ENCODE peak calls at places on chromosomes 3 and 15, in ten cellular contexts. V is K562, B is spleen, M is sigmoid colon, F is transverse colon, R is endothelial cell of umbilical vein, U is stomach, K is HCT116, D is breast epithelium, Y is HepG2. P is an unnamed sample.

GRCh38 chr3:183583331-183584245 is 28.1 kb upstream of the KLHL6 start:
- DNase-seq in V (no peak), B (no peak), M (no peak), F (no peak), R (no peak), U (no peak), K (no peak), D (no peak), Y (no peak), P (no peak)

GRCh38 chr15:90638241-90638691 is 78.9 kb upstream of the BLM start:
- DNase-seq in V (no peak), B (no peak), M (no peak), F (no peak), R (no peak), U (no peak), K (no peak), D (no peak), Y (no peak), P (no peak)

GRCh38 chr3:141368062-141368924 is at the start of gene ZBTB38:
- DNase-seq in V (peak), B (peak), M (peak), F (peak), R (peak), U (peak), K (peak), D (peak), Y (peak), P (peak)

GRCh38 chr15:64804619-64805018 is 20.8 kb downstream of the PIF1 start:
- DNase-seq in V (no peak), B (no peak), M (no peak), F (no peak), R (no peak), U (no peak), K (no peak), D (no peak), Y (no peak), P (no peak)

GRCh38 chr3:56787258-56787777 is 14.4 kb downstream of the ARHGEF3 start:
- DNase-seq in V (no peak), B (no peak), M (no peak), F (no peak), R (no peak), U (no peak), K (no peak), D (no peak), Y (no peak), P (no peak)

GRCh38 chr15:31228980-31229826 is 97.4 kb upstream of the KLF13 start:
- DNase-seq in V (no peak), B (peak), M (no peak), F (peak), R (no peak), U (peak), K (no peak), D (no peak), Y (peak), P (no peak)

GRCh38 chr3:50102558-50102957 is 13.8 kb downstream of the RBM5 start:
- DNase-seq in V (no peak), B (no peak), M (no peak), F (no peak), R (no peak), U (no peak), K (no peak), D (no peak), Y (no peak), P (no peak)

GRCh38 chr3:114035146-114035545 is 21.2 kb downstream of the CCDC191 start:
- DNase-seq in V (no peak), B (no peak), M (no peak), F (no peak), R (no peak), U (no peak), K (no peak), D (no peak), Y (no peak), P (no peak)

GRCh38 chr3:145519598-145520078 is 641.3 kb downstream of the PLOD2 start:
- DNase-seq in V (no peak), B (no peak), M (no peak), F (no peak), R (no peak), U (no peak), K (no peak), D (no peak), Y (no peak), P (no peak)

GRCh38 chr3:53254810-53255359 is 937 bp downstream of the TKT start:
- DNase-seq in V (peak), B (peak), M (peak), F (peak), R (peak), U (peak), K (no peak), D (peak), Y (no peak), P (peak)

GRCh38 chr15:68303560-68304436 is 26.3 kb downstream of the FEM1B start:
- DNase-seq in V (no peak), B (peak), M (no peak), F (no peak), R (no peak), U (no peak), K (no peak), D (no peak), Y (no peak), P (no peak)

GRCh38 chr3:134104031-134104430 is 74.3 kb upstream of the SLCO2A1 start:
- DNase-seq in V (no peak), B (no peak), M (no peak), F (no peak), R (peak), U (no peak), K (no peak), D (no peak), Y (no peak), P (no peak)

GRCh38 chr15:52008698-52009434 is 10.2 kb upstream of the MAPK6 start:
- DNase-seq in V (peak), B (no peak), M (no peak), F (no peak), R (peak), U (no peak), K (no peak), D (no peak), Y (peak), P (peak)

GRCh38 chr15:66964791-66965190 is 100.6 kb upstream of the SMAD3 start:
- DNase-seq in V (no peak), B (no peak), M (no peak), F (no peak), R (no peak), U (no peak), K (no peak), D (no peak), Y (no peak), P (no peak)

GRCh38 chr3:56878046-56878445 is 76.3 kb upstream of the ARHGEF3 start:
- DNase-seq in V (peak), B (no peak), M (no peak), F (no peak), R (peak), U (no peak), K (no peak), D (no peak), Y (no peak), P (no peak)

GRCh38 chr3:101862453-101863165 is 13.3 kb downstream of the NFKBIZ start:
- DNase-seq in V (no peak), B (no peak), M (no peak), F (no peak), R (no peak), U (no peak), K (no peak), D (no peak), Y (no peak), P (no peak)

GRCh38 chr15:85639752-85640381 is 154.9 kb downstream of the KLHL25 start:
- DNase-seq in V (no peak), B (no peak), M (no peak), F (no peak), R (no peak), U (no peak), K (no peak), D (no peak), Y (no peak), P (no peak)

GRCh38 chr3:22360977-22361376 is 610.0 kb upstream of the ZNF385D start:
- DNase-seq in V (no peak), B (no peak), M (no peak), F (no peak), R (no peak), U (no peak), K (no peak), D (no peak), Y (no peak), P (no peak)

GRCh38 chr15:52351206-52351907 is 55.8 kb upstream of the MYO5C start:
- DNase-seq in V (no peak), B (no peak), M (peak), F (no peak), R (no peak), U (no peak), K (no peak), D (no peak), Y (no peak), P (no peak)

GRCh38 chr15:96234109-96234892 is 96.2 kb upstream of the NR2F2 start:
- DNase-seq in V (peak), B (no peak), M (no peak), F (no peak), R (no peak), U (no peak), K (no peak), D (no peak), Y (no peak), P (no peak)

GRCh38 chr15:69328739-69329138 is 30.0 kb downstream of the PAQR5 start:
- DNase-seq in V (no peak), B (no peak), M (no peak), F (peak), R (no peak), U (no peak), K (no peak), D (no peak), Y (no peak), P (no peak)

GRCh38 chr3:111668912-111669488 is 73.9 kb upstream of the ZBED2 start:
- DNase-seq in V (peak), B (no peak), M (no peak), F (no peak), R (peak), U (no peak), K (peak), D (no peak), Y (peak), P (no peak)

GRCh38 chr3:130770637-130771036 is 24.0 kb upstream of the PIK3R4 start:
- DNase-seq in V (no peak), B (no peak), M (no peak), F (no peak), R (no peak), U (no peak), K (no peak), D (no peak), Y (no peak), P (no peak)

GRCh38 chr3:112303811-112304325 is 9.9 kb upstream of the SLC9C1 start:
- DNase-seq in V (no peak), B (no peak), M (no peak), F (no peak), R (peak), U (no peak), K (no peak), D (no peak), Y (no peak), P (no peak)

GRCh38 chr15:36469567-36469966 is 109.9 kb upstream of the CDIN1 start:
- DNase-seq in V (no peak), B (no peak), M (no peak), F (no peak), R (no peak), U (no peak), K (no peak), D (no peak), Y (no peak), P (no peak)

GRCh38 chr3:45962033-45962432 is 18.8 kb downstream of the CXCR6 start:
- DNase-seq in V (no peak), B (peak), M (no peak), F (no peak), R (no peak), U (no peak), K (no peak), D (no peak), Y (no peak), P (no peak)

GRCh38 chr3:132432639-132433038 is 15.3 kb downstream of the DNAJC13 start:
- DNase-seq in V (peak), B (no peak), M (no peak), F (no peak), R (peak), U (no peak), K (peak), D (no peak), Y (no peak), P (no peak)

GRCh38 chr3:170440346-170440745 is 21.7 kb downstream of the CLDN11 start:
- DNase-seq in V (no peak), B (no peak), M (no peak), F (no peak), R (peak), U (no peak), K (no peak), D (no peak), Y (no peak), P (no peak)

GRCh38 chr3:160673188-160673587 is 3.8 kb upstream of the ARL14 start:
- DNase-seq in V (no peak), B (no peak), M (no peak), F (no peak), R (no peak), U (no peak), K (no peak), D (no peak), Y (no peak), P (no peak)

GRCh38 chr3:160675566-160676124 is 1.3 kb upstream of the ARL14 start:
- DNase-seq in V (no peak), B (no peak), M (no peak), F (no peak), R (peak), U (no peak), K (no peak), D (no peak), Y (no peak), P (no peak)

GRCh38 chr3:160677459-160677901 is 520 bp downstream of the ARL14 start:
- DNase-seq in V (no peak), B (no peak), M (no peak), F (peak), R (peak), U (no peak), K (no peak), D (no peak), Y (no peak), P (no peak)

GRCh38 chr3:160678447-160678846 is 1.5 kb downstream of the ARL14 start:
- DNase-seq in V (no peak), B (no peak), M (no peak), F (peak), R (peak), U (no peak), K (no peak), D (no peak), Y (peak), P (no peak)

GRCh38 chr3:160676547-160677303 is at the start of gene ARL14:
- DNase-seq in V (no peak), B (no peak), M (no peak), F (peak), R (peak), U (peak), K (peak), D (no peak), Y (peak), P (no peak)
- TF ChIP-seq POLR2A in V (no peak), B (no peak), M (no peak), F (peak), R (no peak), U (no peak), K (peak), D (no peak), Y (no peak), P (no peak)

GRCh38 chr15:88635343-88635742 is 3.5 kb upstream of the ISG20 start:
- DNase-seq in V (no peak), B (peak), M (no peak), F (peak), R (no peak), U (no peak), K (no peak), D (no peak), Y (no peak), P (no peak)
- H3K27ac ChIP-seq in V (no peak), B (peak), M (peak), F (peak), R (no peak), U (peak), K (no peak), D (no peak), Y (no peak), P (peak)

GRCh38 chr3:15934389-15935195 is 136.8 kb upstream of the ANKRD28 start:
- DNase-seq in V (no peak), B (no peak), M (no peak), F (no peak), R (no peak), U (no peak), K (no peak), D (no peak), Y (no peak), P (no peak)

GRCh38 chr3:15936347-15936746 is 138.6 kb upstream of the ANKRD28 start:
- DNase-seq in V (no peak), B (no peak), M (no peak), F (no peak), R (no peak), U (no peak), K (no peak), D (no peak), Y (no peak), P (no peak)

GRCh38 chr3:15929944-15930571 is 132.3 kb upstream of the ANKRD28 start:
- DNase-seq in V (no peak), B (no peak), M (no peak), F (no peak), R (no peak), U (no peak), K (no peak), D (no peak), Y (no peak), P (no peak)

GRCh38 chr3:15933439-15934144 is 135.8 kb upstream of the ANKRD28 start:
- DNase-seq in V (no peak), B (no peak), M (no peak), F (no peak), R (no peak), U (no peak), K (no peak), D (no peak), Y (no peak), P (no peak)

GRCh38 chr3:15932348-15933300 is 134.8 kb upstream of the ANKRD28 start:
- DNase-seq in V (no peak), B (no peak), M (no peak), F (no peak), R (no peak), U (no peak), K (no peak), D (no peak), Y (no peak), P (no peak)
- TF ChIP-seq POLR2AphosphoS5 in V (no peak), B (no peak), M (no peak), F (no peak), R (no peak), U (no peak), K (no peak), D (no peak), Y (no peak), P (no peak)

GRCh38 chr3:128922804-128923459 is 43.5 kb downstream of the ACAD9 start:
- DNase-seq in V (no peak), B (no peak), M (no peak), F (no peak), R (no peak), U (no peak), K (no peak), D (no peak), Y (no peak), P (no peak)
- TF ChIP-seq POLR2A in V (no peak), B (no peak), M (no peak), F (no peak), R (no peak), U (no peak), K (no peak), D (no peak), Y (no peak), P (no peak)

GRCh38 chr3:191360620-191361019 is 30.3 kb upstream of the UTS2B start:
- DNase-seq in V (no peak), B (no peak), M (no peak), F (no peak), R (no peak), U (no peak), K (no peak), D (no peak), Y (no peak), P (no peak)

GRCh38 chr3:191362036-191362435 is 31.7 kb upstream of the UTS2B start:
- DNase-seq in V (no peak), B (no peak), M (no peak), F (no peak), R (no peak), U (no peak), K (no peak), D (no peak), Y (no peak), P (no peak)

GRCh38 chr3:191361456-191361855 is 31.1 kb upstream of the UTS2B start:
- DNase-seq in V (no peak), B (no peak), M (no peak), F (no peak), R (no peak), U (no peak), K (no peak), D (no peak), Y (no peak), P (no peak)

GRCh38 chr3:191362524-191363090 is 32.3 kb upstream of the UTS2B start:
- DNase-seq in V (no peak), B (no peak), M (no peak), F (no peak), R (no peak), U (no peak), K (no peak), D (no peak), Y (no peak), P (no peak)

GRCh38 chr3:191363221-191363620 is 32.9 kb upstream of the UTS2B start:
- DNase-seq in V (no peak), B (no peak), M (no peak), F (no peak), R (no peak), U (no peak), K (no peak), D (no peak), Y (peak), P (no peak)
- H3K27ac ChIP-seq in V (no peak), B (no peak), M (no peak), F (no peak), R (no peak), U (no peak), K (no peak), D (no peak), Y (no peak), P (no peak)

P was measured in prostate gland.